ENCODE peak calls at places on chromosomes 6 and 20, in nine cellular contexts. J, U, F, L, A, W, E, Q and X are unnamed samples. For H3K9me3 and H3K79me2, the result is how much of the 10 kb centered on the place peaks cover.

GRCh38 chr20:34954905-34955231 is 738 bp downstream of the GSS start:
- DNase-seq in J (no peak), U (peak), F (peak), L (no peak), A (peak), W (no peak), E (peak), Q (no peak), X (peak)

GRCh38 chr6:148118303-148118702 is 224.3 kb upstream of the SASH1 start:
- DNase-seq in J (no peak), U (no peak), F (no peak), L (no peak), A (no peak), W (no peak), E (no peak), Q (no peak), X (no peak)

GRCh38 chr6:24154121-24154520 is 28.1 kb downstream of the NRSN1 start:
- DNase-seq in J (no peak), U (no peak), F (peak), L (no peak), A (no peak), W (no peak), E (no peak), Q (no peak), X (no peak)

GRCh38 chr6:114747995-114748625 is 405.3 kb upstream of the HS3ST5 start:
- DNase-seq in J (peak), U (peak), F (peak), L (peak), A (peak), W (no peak), E (peak), Q (peak), X (peak)

GRCh38 chr6:52707963-52708680 is 37.2 kb downstream of the TMEM14A start:
- DNase-seq in J (peak), U (no peak), F (no peak), L (no peak), A (no peak), W (no peak), E (no peak), Q (no peak), X (no peak)

GRCh38 chr6:154638369-154638768 is 94.8 kb upstream of the SCAF8 start:
- DNase-seq in J (no peak), U (no peak), F (peak), L (peak), A (no peak), W (no peak), E (no peak), Q (no peak), X (peak)

GRCh38 chr6:89242574-89243330 is 25.6 kb upstream of the GABRR1 start:
- DNase-seq in J (peak), U (peak), F (peak), L (peak), A (peak), W (peak), E (peak), Q (peak), X (peak)

GRCh38 chr6:25061289-25061945 is 125.7 kb upstream of the RIPOR2 start:
- DNase-seq in J (no peak), U (no peak), F (peak), L (no peak), A (no peak), W (no peak), E (no peak), Q (peak), X (peak)

GRCh38 chr6:75296811-75297779 is 12.5 kb upstream of the TMEM30A start:
- DNase-seq in J (peak), U (peak), F (peak), L (peak), A (peak), W (no peak), E (peak), Q (peak), X (peak)

GRCh38 chr6:110459137-110459536 is 17.3 kb downstream of the SLC22A16 start:
- DNase-seq in J (no peak), U (no peak), F (no peak), L (no peak), A (no peak), W (no peak), E (no peak), Q (no peak), X (no peak)

GRCh38 chr20:9112541-9113515 is 43.9 kb downstream of the PLCB4 start:
- DNase-seq in J (no peak), U (no peak), F (peak), L (peak), A (peak), W (no peak), E (no peak), Q (no peak), X (peak)

GRCh38 chr6:90026216-90026615 is 131.9 kb downstream of the GJA10 start:
- DNase-seq in J (no peak), U (no peak), F (no peak), L (no peak), A (no peak), W (no peak), E (no peak), Q (no peak), X (no peak)

GRCh38 chr6:11202513-11203305 is 29.8 kb downstream of the NEDD9 start:
- DNase-seq in J (no peak), U (no peak), F (peak), L (peak), A (no peak), W (peak), E (no peak), Q (peak), X (no peak)

GRCh38 chr6:88882536-88882935 is 80.9 kb downstream of the RNGTT start:
- DNase-seq in J (no peak), U (no peak), F (no peak), L (no peak), A (no peak), W (no peak), E (no peak), Q (peak), X (no peak)

GRCh38 chr6:10138917-10139316 is 276.0 kb downstream of the TFAP2A start:
- DNase-seq in J (no peak), U (no peak), F (peak), L (no peak), A (no peak), W (no peak), E (no peak), Q (no peak), X (no peak)

GRCh38 chr20:723756-724155 is 44.5 kb downstream of the SLC52A3 start:
- DNase-seq in J (no peak), U (no peak), F (no peak), L (no peak), A (no peak), W (peak), E (no peak), Q (no peak), X (no peak)

GRCh38 chr6:11025911-11026635 is 18.0 kb downstream of the ELOVL2 start:
- DNase-seq in J (peak), U (no peak), F (no peak), L (no peak), A (peak), W (peak), E (no peak), Q (peak), X (no peak)

GRCh38 chr6:126477678-126478077 is 137.8 kb downstream of the CENPW start:
- DNase-seq in J (no peak), U (no peak), F (no peak), L (no peak), A (no peak), W (no peak), E (no peak), Q (no peak), X (no peak)

GRCh38 chr6:14924126-14925024 is 321.5 kb upstream of the JARID2 start:
- DNase-seq in J (no peak), U (no peak), F (no peak), L (no peak), A (peak), W (peak), E (no peak), Q (peak), X (no peak)

GRCh38 chr6:88517737-88518136 is 351.6 kb upstream of the CNR1 start:
- DNase-seq in J (no peak), U (no peak), F (no peak), L (no peak), A (no peak), W (no peak), E (no peak), Q (no peak), X (no peak)

DNA sequence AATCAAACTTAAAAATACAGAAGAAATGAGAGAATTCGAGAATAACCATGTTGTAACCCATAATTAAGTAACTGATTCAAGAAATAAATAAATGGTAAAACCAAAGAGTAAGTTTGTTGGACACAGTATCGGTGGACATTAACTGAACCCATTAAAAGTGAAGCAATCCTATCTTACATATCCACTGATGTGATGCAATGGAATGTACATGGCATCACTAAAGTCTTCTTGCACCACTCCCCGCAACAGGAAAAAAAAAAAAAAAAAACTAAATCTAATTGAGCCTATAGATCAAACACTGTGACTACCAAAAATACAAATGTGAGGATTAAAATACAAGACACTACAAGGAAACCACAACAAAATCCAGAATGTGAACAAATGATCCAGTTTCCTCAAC is 7.9 kb downstream of the SNX14 start:
- DNase-seq in J (no peak), U (no peak), F (no peak), L (no peak), A (no peak), W (no peak), E (no peak), Q (no peak), X (no peak)
- H3K9me3 ChIP-seq in J (under half), U (under half), F (under half), L (under half), A (under half), W (under half), E (under half), Q (under half), X (under half)

GRCh38 chr6:37922563-37922962 is 103.0 kb downstream of the ZFAND3 start:
- DNase-seq in J (no peak), U (no peak), F (no peak), L (no peak), A (no peak), W (no peak), E (no peak), Q (no peak), X (no peak)

GRCh38 chr6:37923514-37923913 is 104.0 kb downstream of the ZFAND3 start:
- DNase-seq in J (no peak), U (no peak), F (no peak), L (no peak), A (no peak), W (no peak), E (no peak), Q (no peak), X (no peak)

GRCh38 chr6:37917568-37917967 is 98.0 kb downstream of the ZFAND3 start:
- DNase-seq in J (no peak), U (no peak), F (no peak), L (no peak), A (no peak), W (no peak), E (no peak), Q (no peak), X (no peak)

GRCh38 chr6:37919417-37920157 is 100.1 kb downstream of the ZFAND3 start:
- DNase-seq in J (no peak), U (no peak), F (peak), L (no peak), A (no peak), W (no peak), E (no peak), Q (no peak), X (peak)

GRCh38 chr6:37920667-37921066 is 101.1 kb downstream of the ZFAND3 start:
- DNase-seq in J (no peak), U (no peak), F (no peak), L (no peak), A (no peak), W (no peak), E (no peak), Q (peak), X (no peak)
- H3K79me2 ChIP-seq in J (under half), U (half or more), F (half or more), L (half or more), A (half or more), W (under half), E (under half), Q (half or more), X (half or more)

GRCh38 chr20:39960522-39961420 is 728.3 kb downstream of the MAFB start:
- DNase-seq in J (no peak), U (peak), F (no peak), L (no peak), A (no peak), W (peak), E (no peak), Q (no peak), X (no peak)
- H3K9me3 ChIP-seq in J (under half), U (under half), F (under half), L (under half), A (under half), W (under half), E (under half), Q (under half), X (under half)

DNA sequence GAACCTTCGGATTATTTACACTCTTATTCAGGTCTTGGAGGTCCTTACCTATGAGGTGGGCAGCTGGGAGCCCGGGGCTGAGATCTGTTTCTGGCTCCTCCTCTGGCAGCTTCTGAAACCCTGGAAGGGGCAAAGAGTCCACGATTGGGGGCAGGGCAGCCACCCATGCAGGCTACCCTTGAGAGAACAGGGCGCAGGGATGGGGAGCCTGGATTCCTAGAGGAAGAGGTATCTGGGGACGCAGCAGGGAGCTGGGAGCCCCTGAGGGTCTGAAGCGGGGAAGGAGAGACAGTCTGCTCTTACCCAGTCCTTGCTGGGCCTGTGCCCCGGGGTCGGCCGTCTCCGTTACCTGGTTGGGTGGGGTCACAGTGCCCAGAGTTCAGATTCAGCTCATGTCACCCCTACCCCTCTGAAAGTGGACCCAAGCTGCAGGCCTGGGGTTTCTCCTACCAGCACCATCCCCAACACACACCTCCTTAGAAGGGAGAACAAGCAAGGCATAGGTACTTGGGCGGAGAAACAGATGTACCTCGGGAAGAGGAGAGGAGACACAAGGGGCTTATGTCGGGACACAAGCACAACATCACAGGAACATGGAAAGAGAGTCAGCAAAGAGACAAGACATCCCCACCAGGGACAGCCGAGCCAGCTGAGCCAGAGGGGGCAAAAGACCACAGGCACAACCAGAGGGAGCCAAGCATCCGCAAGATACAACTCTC is 554 bp downstream of the LTB start:
- DNase-seq in J (no peak), U (peak), F (no peak), L (no peak), A (peak), W (no peak), E (no peak), Q (peak), X (peak)
- H3K79me2 ChIP-seq in J (under half), U (under half), F (under half), L (under half), A (under half), W (under half), E (under half), Q (under half), X (under half)

GRCh38 chr6:117947234-117947633 is 40.2 kb downstream of the SLC35F1 start:
- DNase-seq in J (no peak), U (no peak), F (no peak), L (no peak), A (no peak), W (no peak), E (no peak), Q (no peak), X (no peak)
- H3K9me3 ChIP-seq in J (under half), U (under half), F (under half), L (under half), A (under half), W (under half), E (under half), Q (under half), X (under half)

DNA sequence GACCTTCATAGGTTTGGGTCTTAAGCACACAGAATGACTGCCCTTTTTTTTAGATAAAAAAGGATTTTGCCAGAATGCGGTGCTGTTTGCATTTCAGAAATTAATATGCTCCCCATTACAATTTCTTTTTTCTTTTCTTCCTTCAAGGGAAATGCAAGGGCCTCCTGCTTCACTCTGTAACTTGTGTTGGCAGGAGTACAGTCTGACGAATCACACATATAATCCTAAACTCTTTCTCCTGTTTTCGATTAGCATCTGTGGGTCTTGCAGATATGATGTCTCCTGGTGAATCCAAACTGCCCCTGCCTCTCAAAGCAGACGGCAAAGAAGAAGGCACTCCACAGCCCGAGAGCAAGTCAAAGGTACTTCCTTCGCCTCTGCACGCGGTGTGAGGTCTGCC is 149.6 kb downstream of the TMEM242 start:
- DNase-seq in J (no peak), U (no peak), F (no peak), L (no peak), A (no peak), W (no peak), E (no peak), Q (no peak), X (no peak)
- H3K79me2 ChIP-seq in J (under half), U (under half), F (under half), L (under half), A (under half), W (under half), E (under half), Q (under half), X (under half)

GRCh38 chr20:59777814-59778575 is 155.4 kb downstream of the SYCP2 start:
- DNase-seq in J (no peak), U (no peak), F (no peak), L (no peak), A (no peak), W (peak), E (no peak), Q (no peak), X (no peak)
- H3K9me3 ChIP-seq in J (under half), U (under half), F (under half), L (under half), A (under half), W (under half), E (under half), Q (under half), X (under half)

GRCh38 chr20:47535994-47536393 is 34.3 kb downstream of the NCOA3 start:
- DNase-seq in J (no peak), U (no peak), F (no peak), L (no peak), A (no peak), W (no peak), E (no peak), Q (no peak), X (no peak)
- H3K79me2 ChIP-seq in J (half or more), U (under half), F (half or more), L (half or more), A (half or more), W (under half), E (under half), Q (half or more), X (half or more)

GRCh38 chr6:30282522-30282921 is 44.2 kb upstream of the TRIM39 start:
- DNase-seq in J (no peak), U (no peak), F (no peak), L (no peak), A (no peak), W (no peak), E (no peak), Q (no peak), X (no peak)

GRCh38 chr6:30283761-30284160 is 43.0 kb upstream of the TRIM39 start:
- DNase-seq in J (no peak), U (no peak), F (peak), L (no peak), A (no peak), W (no peak), E (no peak), Q (no peak), X (no peak)

GRCh38 chr6:30287139-30287538 is 39.6 kb upstream of the TRIM39 start:
- DNase-seq in J (no peak), U (no peak), F (no peak), L (no peak), A (no peak), W (no peak), E (no peak), Q (no peak), X (no peak)
- H3K9me3 ChIP-seq in J (under half), U (under half), F (under half), L (under half), A (half or more), W (half or more), E (under half), Q (under half), X (under half)